ENCODE peak calls at places on chromosome 16, in five cellular contexts. M is left ventricle myocardium inferior, W is suprapubic skin, S is left lung, Z is SK-N-SH. H is an unnamed sample.

GRCh38 chr16:65154321-65154720 is 32.5 kb upstream of the CDH11 start:
- DNase-seq in M (no peak), W (no peak), S (no peak), Z (no peak), H (no peak)

GRCh38 chr16:2019919-2020831 is 590 bp downstream of the NPW start:
- DNase-seq in M (no peak), W (no peak), S (no peak), Z (peak; percentile 68), H (peak; percentile 77)

GRCh38 chr16:65037558-65037957 is 84.3 kb downstream of the CDH11 start:
- DNase-seq in M (no peak), W (no peak), S (no peak), Z (no peak), H (no peak)

GRCh38 chr16:57345021-57345420 is 13.6 kb upstream of the CCL22 start:
- DNase-seq in M (no peak), W (no peak), S (no peak), Z (no peak), H (no peak)

GRCh38 chr16:60905806-60906205 is 1130.4 kb downstream of the CDH8 start:
- DNase-seq in M (no peak), W (no peak), S (no peak), Z (no peak), H (no peak)

GRCh38 chr16:75908718-75909117 is 182.4 kb upstream of the CPHXL start:
- DNase-seq in M (no peak), W (no peak), S (no peak), Z (no peak), H (no peak)

GRCh38 chr16:66258916-66259845 is 107.3 kb upstream of the CDH5 start:
- DNase-seq in M (no peak), W (no peak), S (no peak), Z (no peak), H (no peak)

GRCh38 chr16:57997528-57998265 is 2.8 kb downstream of the ZNF319 start:
- DNase-seq in M (no peak), W (peak; percentile 58), S (no peak), Z (no peak), H (no peak)

GRCh38 chr16:57863434-57864160 is 61.3 kb upstream of the KIFC3 start:
- DNase-seq in M (peak; percentile 45), W (peak; percentile 77), S (peak; percentile 66), Z (peak; percentile 56), H (peak; percentile 67)

GRCh38 chr16:54062361-54063346 is 223.9 kb downstream of the IRX3 start:
- DNase-seq in M (no peak), W (no peak), S (no peak), Z (no peak), H (no peak)

GRCh38 chr16:27564226-27564625 is 14.3 kb downstream of the KATNIP start:
- DNase-seq in M (no peak), W (no peak), S (no peak), Z (peak; percentile 33), H (no peak)

GRCh38 chr16:27571433-27572306 is 21.7 kb downstream of the KATNIP start:
- DNase-seq in M (no peak), W (no peak), S (no peak), Z (no peak), H (no peak)

GRCh38 chr16:27566417-27566816 is 16.5 kb downstream of the KATNIP start:
- DNase-seq in M (no peak), W (no peak), S (no peak), Z (no peak), H (no peak)

GRCh38 chr16:27572711-27573110 is 22.8 kb downstream of the KATNIP start:
- DNase-seq in M (no peak), W (no peak), S (no peak), Z (no peak), H (no peak)

GRCh38 chr16:27568077-27568476 is 18.1 kb downstream of the KATNIP start:
- DNase-seq in M (no peak), W (no peak), S (no peak), Z (no peak), H (no peak)
- H3K4me3 ChIP-seq in M (no peak overlapping the region), W (no peak overlapping the region), S (no peak overlapping the region), Z (no peak overlapping the region), H (no peak overlapping the region)

GRCh38 chr16:16186820-16187219 is 36.5 kb downstream of the ABCC6 start:
- DNase-seq in M (no peak), W (no peak), S (no peak), Z (no peak), H (no peak)

GRCh38 chr16:16185095-16185494 is 38.2 kb downstream of the ABCC6 start:
- DNase-seq in M (no peak), W (no peak), S (no peak), Z (no peak), H (no peak)

GRCh38 chr16:16182918-16183317 is 40.4 kb downstream of the ABCC6 start:
- DNase-seq in M (no peak), W (no peak), S (no peak), Z (no peak), H (no peak)

GRCh38 chr16:16184594-16184993 is 38.7 kb downstream of the ABCC6 start:
- DNase-seq in M (no peak), W (no peak), S (no peak), Z (no peak), H (no peak)

GRCh38 chr16:16183562-16183961 is 39.7 kb downstream of the ABCC6 start:
- DNase-seq in M (no peak), W (no peak), S (no peak), Z (no peak), H (no peak)
- H3K9me3 ChIP-seq in M (no peaks in the 10 kb centered on the region), W (no peaks in the 10 kb centered on the region), S (no peaks in the 10 kb centered on the region), Z (no peaks in the 10 kb centered on the region), H (no peaks in the 10 kb centered on the region)

GRCh38 chr16:85463228-85463611 is 149.9 kb upstream of the GSE1 start:
- DNase-seq in M (no peak), W (no peak), S (no peak), Z (no peak), H (no peak)
- H3K4me3 ChIP-seq in M (peak overlapping the region; percentile 59), W (peak overlapping the region; percentile 41), S (no peak overlapping the region), Z (peak overlapping the region; percentile 42), H (peak overlapping the region; percentile 24)

DNA sequence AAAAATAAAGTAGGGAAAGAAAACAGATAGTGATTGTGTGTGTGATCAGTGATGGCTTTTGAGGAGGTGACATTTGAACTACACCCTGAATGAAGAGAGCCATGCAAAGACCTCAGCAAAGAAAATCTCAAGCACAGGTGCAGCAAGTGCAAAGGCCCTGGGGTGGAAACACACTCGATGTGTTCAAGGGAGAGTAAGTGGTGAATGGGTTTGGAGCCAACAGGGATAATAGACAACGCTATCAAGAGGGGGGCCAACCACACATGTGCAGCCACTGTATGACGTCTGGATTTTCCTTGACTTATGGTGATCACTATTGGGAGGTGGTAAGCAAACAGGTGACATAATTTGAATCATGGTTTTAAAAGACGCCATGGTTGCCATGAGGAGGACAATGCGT is 564.2 kb downstream of the WWOX start:
- DNase-seq in M (no peak), W (no peak), S (no peak), Z (no peak), H (no peak)
- H3K9me3 ChIP-seq in M (no peaks in the 10 kb centered on the region), W (no peaks in the 10 kb centered on the region), S (no peaks in the 10 kb centered on the region), Z (peaks cover 3% of the 10 kb centered on the region), H (no peaks in the 10 kb centered on the region)